ENCODE peak calls at places on chromosome X, in six cellular contexts. X is K562, N is A549, M is HepG2, W is endothelial cell of umbilical vein, B is GM12878. O is an unnamed sample.

GRCh38 chrX:71859637-71860036 is 51.0 kb upstream of the NHSL2 start:
- DNase-seq in B (no peak), M (peak; percentile 12), N (peak; percentile 43), X (peak; percentile 15), W (peak; percentile 20), O (peak; percentile 36)

GRCh38 chrX:131923614-131924250 is 99.4 kb upstream of the STK26 start:
- DNase-seq in N (peak; percentile 4), B (no peak), M (no peak), X (no peak), W (no peak), O (no peak)

GRCh38 chrX:103730746-103731508 is 20.2 kb downstream of the TMEM31 start:
- DNase-seq in W (peak; percentile 73), B (no peak), X (no peak), N (no peak), M (no peak), O (no peak)

GRCh38 chrX:128653524-128653923 is 601.3 kb upstream of the ACTRT1 start:
- DNase-seq in B (no peak), W (no peak), X (no peak), N (no peak), M (no peak), O (no peak)

GRCh38 chrX:46168254-46168653 is 377.0 kb downstream of the ZNF674 start:
- DNase-seq in M (no peak), N (no peak), X (no peak), B (no peak), W (no peak), O (no peak)

GRCh38 chrX:28628101-28628500 is 40.9 kb downstream of the IL1RAPL1 start:
- DNase-seq in M (peak; percentile 1), N (no peak), X (no peak), W (no peak), B (no peak), O (no peak)

GRCh38 chrX:100976211-100976610 is 6.7 kb downstream of the ARL13A start:
- DNase-seq in N (no peak), M (no peak), X (no peak), W (no peak), B (no peak), O (no peak)

GRCh38 chrX:24117288-24117687 is 32.2 kb upstream of the ZFX start:
- DNase-seq in X (no peak), W (peak; percentile 37), M (no peak), B (no peak), N (peak; percentile 42), O (no peak)

GRCh38 chrX:102835504-102836146 is 101.4 kb upstream of the RAB40AL start:
- DNase-seq in M (peak; percentile 1), X (peak; percentile 12), N (peak; percentile 45), W (peak; percentile 54), B (no peak), O (peak; percentile 12)

GRCh38 chrX:10111364-10112148 is 45.2 kb upstream of the CLCN4 start:
- DNase-seq in M (peak; percentile 32), W (peak; percentile 17), B (peak; percentile 59), X (no peak), N (no peak), O (no peak)

GRCh38 chrX:19440713-19441112 is 74.6 kb downstream of the MAP3K15 start:
- DNase-seq in W (no peak), B (no peak), M (no peak), X (no peak), N (no peak), O (no peak)

GRCh38 chrX:42535233-42535632 is 242.7 kb downstream of the PPP1R2C start:
- DNase-seq in X (no peak), B (no peak), W (no peak), N (no peak), M (no peak), O (no peak)

GRCh38 chrX:71107762-71108360 is 1.3 kb upstream of the CXorf65 start:
- DNase-seq in B (no peak), N (no peak), X (no peak), M (no peak), W (no peak), O (peak; percentile 90)

GRCh38 chrX:154000051-154000450 is 19.7 kb downstream of the IRAK1 start:
- DNase-seq in B (no peak), M (no peak), X (no peak), N (no peak), W (no peak), O (peak; percentile 46)

GRCh38 chrX:154004315-154004714 is 15.4 kb downstream of the IRAK1 start:
- DNase-seq in N (no peak), M (no peak), X (no peak), B (no peak), W (no peak), O (peak; percentile 77)

GRCh38 chrX:154006965-154007364 is 12.7 kb downstream of the IRAK1 start:
- DNase-seq in B (no peak), W (no peak), N (no peak), M (no peak), X (no peak), O (no peak)

GRCh38 chrX:153999359-154000037 is 20.2 kb downstream of the IRAK1 start:
- DNase-seq in X (no peak), N (no peak), B (no peak), W (no peak), M (no peak), O (peak; percentile 68)

DNA sequence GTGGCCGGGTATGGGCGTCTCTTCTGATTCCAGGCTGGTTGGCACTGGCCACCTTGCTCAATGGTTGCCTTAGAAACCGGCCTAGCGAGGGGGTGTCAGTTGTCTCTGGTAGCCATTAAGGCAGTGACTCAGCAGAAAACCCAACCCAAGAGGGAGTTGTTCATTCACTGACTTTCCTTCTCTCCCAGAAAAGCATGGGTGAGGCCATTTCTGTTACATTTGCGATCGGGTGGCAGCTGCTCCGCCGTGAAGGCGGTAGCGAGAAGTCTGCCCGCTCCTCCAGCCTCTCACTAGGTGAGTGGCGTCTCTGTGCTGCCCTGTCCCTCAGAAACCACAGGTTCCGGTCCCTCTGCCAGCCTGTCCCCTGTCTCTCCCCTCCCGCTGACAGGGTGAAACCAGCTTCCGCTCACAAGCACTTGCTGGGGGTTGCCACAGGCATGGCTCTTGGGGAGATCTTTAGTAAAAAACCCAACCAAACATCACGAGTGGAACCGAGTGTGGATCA is 17.4 kb downstream of the IRAK1 start:
- DNase-seq in N (peak; percentile 70), M (no peak), X (peak; percentile 42), W (no peak), B (no peak), O (peak; percentile 95)
- TF ChIP-seq MYC in N (no peak), M (no peak), X (no peak), W (no peak), B (no peak), O (peak; percentile 60)

DNA sequence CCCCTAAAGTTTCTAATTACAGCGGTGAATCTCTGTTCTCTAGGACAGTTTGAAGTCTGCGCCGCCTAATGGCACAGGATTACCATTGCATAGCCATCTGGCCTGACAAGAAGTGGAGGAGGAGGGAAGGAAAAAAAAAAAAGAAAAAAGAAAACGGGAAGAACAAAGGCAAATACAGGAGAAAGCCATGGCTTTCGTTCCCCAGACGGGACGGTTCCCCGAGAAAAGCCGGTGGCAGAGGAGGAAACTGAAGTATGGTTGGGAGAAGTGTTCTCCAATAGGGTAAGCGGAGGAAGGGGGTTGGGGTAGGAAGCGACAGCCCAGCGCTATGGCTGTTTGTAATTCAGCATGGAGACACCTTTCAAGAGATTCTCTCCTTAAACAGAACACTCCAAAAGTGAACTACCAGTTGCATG is 80.8 kb downstream of the HMGN5 start:
- DNase-seq in M (peak; percentile 18), W (peak; percentile 64), N (peak; percentile 60), B (peak; percentile 30), X (peak; percentile 15), O (peak; percentile 71)
- TF ChIP-seq MYC in M (no peak), W (no peak), N (no peak), B (no peak), X (no peak), O (no peak)

DNA sequence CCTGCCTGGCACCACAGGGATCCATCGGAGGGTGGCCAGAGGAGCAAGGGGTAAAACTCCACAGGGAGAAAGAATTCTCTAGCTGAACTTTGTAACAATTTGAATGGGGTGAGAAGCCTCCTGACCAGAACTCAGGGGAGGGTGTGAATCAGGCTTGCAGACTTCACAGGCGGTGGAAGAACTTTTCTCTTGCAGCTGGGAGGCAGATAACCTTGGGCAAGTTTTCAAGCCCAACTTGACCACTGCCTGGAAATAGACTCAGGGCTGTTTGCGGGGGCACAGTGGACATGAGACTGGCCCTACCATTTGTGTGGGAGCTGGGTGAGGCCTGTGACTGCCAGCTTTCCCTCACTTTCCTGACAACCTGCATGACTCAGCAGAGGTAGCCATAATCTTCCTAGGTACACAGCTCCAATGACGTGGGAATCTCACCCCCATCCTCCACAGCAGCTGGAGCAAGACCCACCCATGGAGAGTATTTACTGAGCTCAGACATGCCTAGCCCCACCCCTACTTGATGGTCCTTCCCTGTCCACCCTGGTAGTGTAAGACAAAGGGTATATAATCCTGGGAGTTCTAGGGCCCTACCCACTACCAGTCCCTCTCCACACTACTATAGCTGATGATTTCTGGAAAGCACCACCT is 210.0 kb upstream of the AGTR2 start:
- DNase-seq in B (no peak), W (no peak), M (no peak), X (no peak), N (peak; percentile 77), O (no peak)
- TF ChIP-seq MYC in B (no peak), W (no peak), M (no peak), X (no peak), N (no peak), O (no peak)

GRCh38 chrX:40632199-40632598 is 9.0 kb downstream of the MPC1L start:
- DNase-seq in M (no peak), N (no peak), X (no peak), B (no peak), W (no peak), O (no peak)
- TF ChIP-seq MYC in M (no peak), N (no peak), X (no peak), B (no peak), W (no peak), O (no peak)

DNA sequence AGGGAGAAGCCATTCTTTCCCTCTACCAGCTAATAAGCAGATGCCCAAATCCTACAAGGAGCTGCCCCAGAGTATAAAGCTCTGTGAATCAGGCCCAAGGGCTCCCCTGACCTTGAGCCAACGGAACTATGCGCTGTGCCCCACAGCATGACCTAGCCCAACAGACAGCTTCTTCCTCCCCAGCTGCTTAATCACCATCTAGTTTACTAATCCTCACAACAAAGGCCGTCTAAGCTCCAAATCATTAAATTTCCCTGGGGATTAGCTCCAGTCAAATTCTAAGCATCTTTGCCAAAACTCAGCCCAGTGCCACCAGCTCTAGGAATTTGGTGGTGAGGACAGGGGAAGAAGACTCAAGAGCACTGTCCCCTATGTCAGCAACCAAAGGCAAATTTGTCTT is 113.1 kb downstream of the SHROOM4 start:
- DNase-seq in W (no peak), B (no peak), M (no peak), N (no peak), X (no peak), O (no peak)
- TF ChIP-seq MYC in W (no peak), B (no peak), M (no peak), N (no peak), X (no peak), O (no peak)

DNA sequence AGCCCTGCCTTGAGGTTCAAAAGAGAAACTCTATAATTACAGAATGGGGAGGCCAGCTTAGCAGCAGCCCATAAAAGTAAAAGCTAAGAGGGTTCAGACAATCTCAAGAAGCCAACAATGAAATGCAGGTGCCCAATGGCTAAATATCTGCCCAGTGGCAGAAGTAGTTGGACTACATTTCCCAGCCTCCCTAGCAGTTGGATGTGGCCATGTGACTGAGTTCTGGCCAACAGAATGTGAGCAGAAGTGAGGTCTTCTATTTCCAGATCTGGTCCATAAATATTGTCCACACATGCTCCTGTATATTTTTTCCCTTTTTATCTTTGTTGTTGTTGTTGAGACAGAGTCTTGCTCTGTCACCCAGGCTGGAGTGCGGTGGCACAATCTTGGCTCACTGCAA is 127.9 kb upstream of the NHS start:
- DNase-seq in B (no peak), M (no peak), W (no peak), N (peak; percentile 4), X (no peak), O (no peak)
- TF ChIP-seq MYC in B (no peak), M (no peak), W (no peak), N (no peak), X (no peak), O (no peak)

GRCh38 chrX:6299724-6300123 is 71.1 kb upstream of the NLGN4X start:
- DNase-seq in M (no peak), W (no peak), X (no peak), N (no peak), B (no peak), O (no peak)
- TF ChIP-seq MYC in M (no peak), W (no peak), X (no peak), N (no peak), B (no peak), O (no peak)

O was measured in NB4.